ENCODE peak calls at places on chromosomes 3 and 15, in six cellular contexts. E is mucosa of descending colon, O is AG09309, W is anterior cingulate cortex, T is T-helper 9 cell, V is T1000. Q is an unnamed sample.

GRCh38 chr15:59532770-59533379 is 78.7 kb upstream of the GCNT3 start:
- DNase-seq in E (no peak), O (no peak), W (no peak), T (no peak), V (no peak), Q (peak)

GRCh38 chr15:57922780-57923179 is 142.7 kb downstream of the ALDH1A2 start:
- DNase-seq in E (peak), O (no peak), W (no peak), T (no peak), V (no peak), Q (peak)

GRCh38 chr3:100197876-100198275 is 62.9 kb upstream of the TBC1D23 start:
- DNase-seq in E (no peak), O (no peak), W (no peak), T (no peak), V (no peak), Q (no peak)

GRCh38 chr15:74631935-74632560 is 16.4 kb downstream of the CLK3 start:
- DNase-seq in E (peak), O (no peak), W (peak), T (peak), V (peak), Q (peak)

GRCh38 chr15:91787198-91787597 is 66.3 kb upstream of the SLCO3A1 start:
- DNase-seq in E (no peak), O (no peak), W (no peak), T (no peak), V (no peak), Q (no peak)

GRCh38 chr3:46853441-46854410 is 9.5 kb downstream of the MYL3 start:
- DNase-seq in E (peak), O (no peak), W (no peak), T (no peak), V (no peak), Q (no peak)

GRCh38 chr3:100073049-100073422 is 41.3 kb downstream of the FILIP1L start:
- DNase-seq in E (no peak), O (no peak), W (no peak), T (no peak), V (no peak), Q (no peak)

GRCh38 chr3:18761530-18761929 is 336.4 kb upstream of the SATB1 start:
- DNase-seq in E (no peak), O (no peak), W (no peak), T (no peak), V (no peak), Q (no peak)

GRCh38 chr3:195873971-195874370 is 34.4 kb downstream of the TNK2 start:
- DNase-seq in E (peak), O (no peak), W (peak), T (no peak), V (no peak), Q (no peak)

GRCh38 chr3:22980346-22980745 is 222.8 kb upstream of the UBE2E2 start:
- DNase-seq in E (no peak), O (no peak), W (no peak), T (no peak), V (no peak), Q (no peak)

GRCh38 chr3:55434789-55435188 is 52.3 kb downstream of the WNT5A start:
- DNase-seq in E (no peak), O (no peak), W (no peak), T (no peak), V (no peak), Q (peak)

GRCh38 chr15:32877620-32878019 is 159.8 kb downstream of the GREM1 start:
- DNase-seq in E (no peak), O (no peak), W (no peak), T (no peak), V (no peak), Q (no peak)

GRCh38 chr3:188788621-188789081 is 383.1 kb upstream of the TPRG1 start:
- DNase-seq in E (no peak), O (peak), W (no peak), T (peak), V (peak), Q (no peak)

GRCh38 chr3:177680442-177680821 is 483.1 kb upstream of the TBL1XR1 start:
- DNase-seq in E (no peak), O (no peak), W (no peak), T (no peak), V (no peak), Q (no peak)

GRCh38 chr15:76840830-76841460 is 64.2 kb downstream of the SCAPER start:
- DNase-seq in E (no peak), O (peak), W (no peak), T (no peak), V (no peak), Q (no peak)

GRCh38 chr3:58001979-58002378 is 6.2 kb upstream of the FLNB start:
- DNase-seq in E (no peak), O (no peak), W (no peak), T (no peak), V (no peak), Q (no peak)

GRCh38 chr3:184338538-184338945 is 1.1 kb downstream of the FAM131A start:
- DNase-seq in E (peak), O (no peak), W (peak), T (peak), V (no peak), Q (peak)

GRCh38 chr15:72271895-72272212 is 500 bp downstream of the PARP6 start:
- DNase-seq in E (no peak), O (no peak), W (no peak), T (no peak), V (no peak), Q (no peak)

GRCh38 chr3:120767106-120767505 is 24.6 kb downstream of the GTF2E1 start:
- DNase-seq in E (no peak), O (no peak), W (no peak), T (no peak), V (no peak), Q (no peak)

GRCh38 chr3:129240436-129240835 is 9.0 kb upstream of the COPG1 start:
- DNase-seq in E (no peak), O (no peak), W (no peak), T (no peak), V (no peak), Q (no peak)

GRCh38 chr3:169278092-169278491 is 385.4 kb downstream of the MECOM start:
- DNase-seq in E (no peak), O (no peak), W (no peak), T (no peak), V (no peak), Q (no peak)

GRCh38 chr3:183259087-183259486 is 6.0 kb downstream of the B3GNT5 start:
- DNase-seq in E (no peak), O (no peak), W (no peak), T (no peak), V (no peak), Q (no peak)

GRCh38 chr15:88834211-88834812 is 31.1 kb downstream of the ACAN start:
- DNase-seq in E (no peak), O (peak), W (peak), T (peak), V (no peak), Q (peak)

GRCh38 chr3:177528306-177529070 is 331.2 kb upstream of the TBL1XR1 start:
- DNase-seq in E (no peak), O (no peak), W (no peak), T (no peak), V (no peak), Q (no peak)

GRCh38 chr3:64224826-64225606 is at the start of gene PRICKLE2:
- DNase-seq in E (peak), O (peak), W (peak), T (no peak), V (peak), Q (peak)

GRCh38 chr3:156812521-156813335 is 13.4 kb upstream of the LEKR1 start:
- DNase-seq in E (no peak), O (no peak), W (no peak), T (no peak), V (no peak), Q (no peak)

GRCh38 chr15:42121021-42121420 is 26.7 kb upstream of the PLA2G4D start:
- DNase-seq in E (no peak), O (no peak), W (no peak), T (no peak), V (no peak), Q (no peak)

GRCh38 chr3:16504692-16505091 is 8.8 kb downstream of the RFTN1 start:
- DNase-seq in E (no peak), O (no peak), W (no peak), T (no peak), V (no peak), Q (no peak)

GRCh38 chr3:16247282-16248058 is 17.3 kb downstream of the DPH3 start:
- DNase-seq in E (peak), O (peak), W (peak), T (peak), V (peak), Q (peak)

Q was measured in transverse colon.